ENCODE peak calls at places on chromosomes 2 and 18, in five cellular contexts. O is Karpas-422; B is IMR-90; K is CD8-positive, alpha-beta memory T cell; I is left ventricle myocardium inferior. R is an unnamed sample.

GRCh38 chr2:74864728-74865722 is 31.1 kb downstream of the HK2 start:
- DNase-seq in O (no peak), B (peak; percentile 70), K (no peak), I (no peak), R (peak; percentile 75)

GRCh38 chr2:198371902-198372611 is 567.7 kb downstream of the PLCL1 start:
- DNase-seq in O (no peak), B (no peak), K (no peak), I (no peak), R (peak; percentile 47)

GRCh38 chr18:50649821-50650220 is 89.9 kb downstream of the MAPK4 start:
- DNase-seq in O (no peak), B (peak; percentile 29), K (no peak), I (peak; percentile 78), R (peak; percentile 82)

GRCh38 chr2:102137138-102137537 is 5.4 kb upstream of the IL1R1 start:
- DNase-seq in O (no peak), B (no peak), K (no peak), I (no peak), R (no peak)

GRCh38 chr2:181163139-181163538 is 182.7 kb downstream of the UBE2E3 start:
- DNase-seq in O (no peak), B (no peak), K (no peak), I (no peak), R (no peak)

GRCh38 chr2:134218928-134219707 is 34.8 kb upstream of the MGAT5 start:
- DNase-seq in O (no peak), B (no peak), K (peak; percentile 37), I (no peak), R (no peak)

GRCh38 chr2:43105586-43106562 is 120.5 kb downstream of the ZFP36L2 start:
- DNase-seq in O (peak; percentile 56), B (peak; percentile 73), K (no peak), I (peak; percentile 72), R (peak; percentile 73)

GRCh38 chr2:42163444-42164045 is 5.6 kb upstream of the EML4 start:
- DNase-seq in O (no peak), B (peak; percentile 92), K (no peak), I (no peak), R (no peak)

GRCh38 chr18:64720781-64721464 is 572.0 kb upstream of the LINC00305 start:
- DNase-seq in O (no peak), B (no peak), K (no peak), I (no peak), R (no peak)

GRCh38 chr18:9322730-9323129 is 11.8 kb upstream of the TWSG1 start:
- DNase-seq in O (no peak), B (no peak), K (no peak), I (no peak), R (no peak)

GRCh38 chr18:48740068-48740440 is 201.2 kb downstream of the CTIF start:
- DNase-seq in O (no peak), B (no peak), K (no peak), I (no peak), R (no peak)

GRCh38 chr2:164911832-164912231 is 43.5 kb downstream of the SLC38A11 start:
- DNase-seq in O (no peak), B (no peak), K (no peak), I (no peak), R (no peak)

GRCh38 chr18:58201728-58202405 is 157.8 kb downstream of the NEDD4L start:
- DNase-seq in O (no peak), B (no peak), K (no peak), I (no peak), R (no peak)

GRCh38 chr2:241701155-241701404 is 759 bp upstream of the ING5 start:
- DNase-seq in O (no peak), B (peak; percentile 73), K (no peak), I (no peak), R (no peak)

GRCh38 chr18:77321823-77322805 is 72.5 kb downstream of the GALR1 start:
- DNase-seq in O (no peak), B (no peak), K (no peak), I (no peak), R (no peak)

GRCh38 chr2:69755862-69756467 is 14.0 kb downstream of the ANXA4 start:
- DNase-seq in O (no peak), B (peak; percentile 60), K (no peak), I (no peak), R (peak; percentile 74)

GRCh38 chr2:113211226-113212105 is 37.7 kb downstream of the PSD4 start:
- DNase-seq in O (no peak), B (peak; percentile 49), K (no peak), I (no peak), R (peak; percentile 82)

GRCh38 chr2:110657721-110658305 is 20.1 kb downstream of the BUB1 start:
- DNase-seq in O (no peak), B (no peak), K (no peak), I (no peak), R (no peak)

GRCh38 chr2:9897331-9897737 is 54.1 kb downstream of the TAF1B start:
- DNase-seq in O (no peak), B (peak; percentile 96), K (no peak), I (peak; percentile 41), R (peak; percentile 89)

GRCh38 chr2:71243548-71244301 is 16.8 kb upstream of the PAIP2B start:
- DNase-seq in O (no peak), B (no peak), K (no peak), I (peak; percentile 68), R (no peak)

GRCh38 chr18:61833387-61833786 is 59.4 kb downstream of the RNF152 start:
- DNase-seq in O (no peak), B (peak; percentile 84), K (no peak), I (no peak), R (no peak)

GRCh38 chr2:3224681-3225080 is 152.9 kb downstream of the EIPR1 start:
- DNase-seq in O (no peak), B (no peak), K (no peak), I (no peak), R (no peak)

GRCh38 chr2:3219536-3219935 is 158.1 kb downstream of the EIPR1 start:
- DNase-seq in O (no peak), B (no peak), K (no peak), I (no peak), R (no peak)

GRCh38 chr2:3217646-3218045 is 160.0 kb downstream of the EIPR1 start:
- DNase-seq in O (no peak), B (no peak), K (no peak), I (no peak), R (no peak)

GRCh38 chr2:3222636-3223035 is 155.0 kb downstream of the EIPR1 start:
- DNase-seq in O (no peak), B (no peak), K (peak; percentile 33), I (no peak), R (no peak)

GRCh38 chr2:3223080-3223923 is 154.3 kb downstream of the EIPR1 start:
- DNase-seq in O (no peak), B (peak; percentile 86), K (no peak), I (no peak), R (peak; percentile 17)
- H3K9me3 ChIP-seq in O (peaks cover 16% of the 10 kb centered on the region), B (no peaks in the 10 kb centered on the region), K (no peaks in the 10 kb centered on the region), I (peaks cover 27% of the 10 kb centered on the region), R (no peaks in the 10 kb centered on the region)

DNA sequence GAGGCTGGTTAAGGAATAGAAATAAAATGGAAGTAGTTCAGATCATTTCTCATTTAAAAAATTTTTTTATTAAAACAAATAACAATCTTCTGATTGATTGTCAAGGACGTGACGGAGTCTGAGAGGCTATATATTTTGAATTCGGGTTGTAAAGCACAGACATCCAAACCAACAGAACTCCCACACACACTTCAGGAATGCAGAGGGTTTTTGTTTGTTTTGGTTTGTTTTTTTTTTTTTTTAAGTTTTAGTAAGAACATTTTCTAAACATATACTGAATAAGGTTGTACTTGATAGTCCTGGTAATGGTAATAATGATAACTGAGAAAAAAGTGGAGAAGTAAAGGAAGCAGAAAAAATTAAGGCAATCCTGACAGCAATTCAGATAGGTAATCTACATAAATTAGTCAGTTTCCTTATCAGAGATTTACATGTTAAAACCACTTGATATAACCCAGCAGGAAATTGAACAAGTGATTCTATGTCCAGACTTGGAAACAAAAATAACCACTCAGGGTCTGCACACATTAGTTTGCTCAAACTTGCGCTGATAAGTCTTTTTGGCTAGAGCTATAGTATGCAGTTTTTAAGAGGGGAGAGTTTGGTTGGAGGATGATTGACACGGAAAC is 51.5 kb upstream of the CTAGE1 start:
- DNase-seq in O (no peak), B (peak; percentile 45), K (no peak), I (no peak), R (no peak)
- H3K9me3 ChIP-seq in O (no peaks in the 10 kb centered on the region), B (peaks cover 6% of the 10 kb centered on the region), K (no peaks in the 10 kb centered on the region), I (no peaks in the 10 kb centered on the region), R (peaks cover 15% of the 10 kb centered on the region)

GRCh38 chr18:70522183-70522582 is 233.3 kb downstream of the SOCS6 start:
- DNase-seq in O (no peak), B (no peak), K (no peak), I (no peak), R (no peak)

GRCh38 chr18:70520867-70521266 is 232.0 kb downstream of the SOCS6 start:
- DNase-seq in O (no peak), B (no peak), K (no peak), I (no peak), R (no peak)

GRCh38 chr18:70523798-70524182 is 234.9 kb downstream of the SOCS6 start:
- DNase-seq in O (no peak), B (no peak), K (no peak), I (no peak), R (no peak)

DNA sequence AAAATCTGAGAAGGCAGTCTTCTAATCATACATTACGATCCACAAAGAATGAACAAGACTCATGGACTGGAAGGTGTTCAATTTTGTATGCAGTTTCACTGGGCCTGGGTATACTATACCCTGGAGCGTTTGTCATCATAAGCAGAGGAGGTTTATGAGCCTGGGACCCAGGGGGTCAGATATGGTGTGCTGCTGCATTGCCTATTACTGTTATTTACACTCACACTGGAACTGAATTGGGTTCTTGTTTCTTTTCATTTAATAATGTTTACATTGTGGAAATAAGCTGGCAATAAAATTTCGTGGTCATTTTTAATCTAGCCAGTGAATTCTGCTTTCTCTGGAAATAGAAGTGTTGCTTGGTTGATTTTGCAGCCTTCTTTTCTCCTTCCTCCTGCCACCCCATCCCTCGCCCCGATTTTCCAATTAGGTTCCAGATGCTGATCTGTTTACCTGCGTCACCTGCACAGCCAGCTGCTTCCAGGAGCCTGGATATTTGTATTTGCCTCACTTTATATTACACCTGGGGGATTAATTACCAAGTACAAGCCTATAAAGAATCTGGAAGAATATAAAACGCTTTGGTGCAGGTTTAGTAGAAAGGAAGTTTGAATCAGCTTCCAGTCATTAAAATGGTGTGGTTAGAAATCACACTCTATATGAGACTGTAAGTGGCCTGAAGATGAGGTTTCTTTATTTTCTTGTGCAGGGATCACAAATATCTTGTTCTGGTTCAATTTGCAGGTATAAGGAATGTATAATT is 234.4 kb downstream of the SOCS6 start:
- DNase-seq in O (no peak), B (no peak), K (no peak), I (no peak), R (no peak)
- H3K9me3 ChIP-seq in O (no peaks in the 10 kb centered on the region), B (no peaks in the 10 kb centered on the region), K (no peaks in the 10 kb centered on the region), I (no peaks in the 10 kb centered on the region), R (no peaks in the 10 kb centered on the region)

DNA sequence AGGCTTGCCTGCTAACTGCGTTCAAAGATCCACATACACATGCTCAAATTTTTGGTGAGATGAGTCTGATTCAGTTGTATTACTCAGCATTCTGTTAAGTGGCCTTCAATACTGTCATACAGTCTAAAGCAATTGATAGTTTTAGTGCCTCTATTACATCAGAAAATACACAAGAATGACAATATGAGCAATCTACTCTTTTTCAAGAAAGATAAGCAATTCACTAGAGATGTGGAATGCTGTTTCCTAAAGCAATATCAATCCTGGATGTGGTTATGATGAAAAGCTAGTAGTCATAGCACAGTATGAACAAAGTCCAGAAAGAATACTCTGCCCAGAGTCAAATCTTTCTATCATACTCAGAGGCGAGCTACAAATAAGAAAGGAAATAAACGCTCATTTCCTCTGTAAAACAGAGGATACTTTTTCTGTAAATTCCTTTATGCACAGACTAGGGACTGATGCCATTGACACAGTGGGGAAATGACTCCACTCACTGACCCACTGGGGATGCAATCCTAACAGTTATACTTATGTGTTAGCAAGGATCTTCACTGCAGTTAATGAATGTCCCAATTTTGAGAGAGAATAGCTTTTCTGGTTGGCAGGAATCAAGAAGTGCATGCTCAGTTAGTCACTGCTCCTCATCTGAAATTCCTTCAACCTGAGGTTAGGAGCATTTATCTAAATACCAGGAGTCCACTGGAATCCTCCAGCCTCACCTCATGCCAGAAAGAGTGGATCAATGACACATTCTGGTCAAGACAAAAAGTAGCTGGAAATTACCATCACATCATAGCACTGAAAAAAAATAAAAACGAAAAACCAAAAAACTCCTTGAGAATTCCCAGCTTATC is 83.3 kb downstream of the PDE11A start:
- DNase-seq in O (no peak), B (peak; percentile 68), K (no peak), I (no peak), R (peak; percentile 58)
- H3K9me3 ChIP-seq in O (no peaks in the 10 kb centered on the region), B (no peaks in the 10 kb centered on the region), K (no peaks in the 10 kb centered on the region), I (no peaks in the 10 kb centered on the region), R (no peaks in the 10 kb centered on the region)

R was measured in MG63.